ENCODE peak calls at places on chromosomes 13 and 19, in five cellular contexts. One of them, this sample, is unnamed.

GRCh38 chr13:79457948-79458347 is 23.0 kb upstream of the NDFIP2 start:
- DNase-seq in esophagus squamous epithelium: no peak
- DNase-seq in lower leg skin: no peak
- DNase-seq in heart left ventricle: no peak
- DNase-seq in fibroblast of pulmonary artery: peak; percentile 86
- DNase-seq in this sample: no peak

GRCh38 chr13:43363156-43363918 is 340.0 kb downstream of the DNAJC15 start:
- DNase-seq in esophagus squamous epithelium: no peak
- DNase-seq in lower leg skin: no peak
- DNase-seq in heart left ventricle: no peak
- DNase-seq in fibroblast of pulmonary artery: peak; percentile 67
- DNase-seq in this sample: no peak

GRCh38 chr19:33879818-33880575 is 83.3 kb downstream of the KCTD15 start:
- DNase-seq in esophagus squamous epithelium: no peak
- DNase-seq in lower leg skin: no peak
- DNase-seq in heart left ventricle: peak; percentile 44
- DNase-seq in fibroblast of pulmonary artery: no peak
- DNase-seq in this sample: no peak

GRCh38 chr19:48613024-48613851 is 1.6 kb downstream of the FAM83E start:
- DNase-seq in esophagus squamous epithelium: no peak
- DNase-seq in lower leg skin: no peak
- DNase-seq in heart left ventricle: no peak
- DNase-seq in fibroblast of pulmonary artery: no peak
- DNase-seq in this sample: no peak

GRCh38 chr19:45103625-45104319 is 10.8 kb downstream of the PPP1R37 start:
- DNase-seq in esophagus squamous epithelium: no peak
- DNase-seq in lower leg skin: no peak
- DNase-seq in heart left ventricle: peak; percentile 66
- DNase-seq in fibroblast of pulmonary artery: no peak
- DNase-seq in this sample: no peak

GRCh38 chr19:17347361-17347760 is 10.0 kb downstream of the GTPBP3 start:
- DNase-seq in esophagus squamous epithelium: no peak
- DNase-seq in lower leg skin: no peak
- DNase-seq in heart left ventricle: peak; percentile 59
- DNase-seq in fibroblast of pulmonary artery: peak; percentile 52
- DNase-seq in this sample: no peak

GRCh38 chr19:54551293-54551692 is 22.3 kb upstream of the LILRA2 start:
- DNase-seq in esophagus squamous epithelium: no peak
- DNase-seq in lower leg skin: no peak
- DNase-seq in heart left ventricle: no peak
- DNase-seq in fibroblast of pulmonary artery: no peak
- DNase-seq in this sample: no peak

GRCh38 chr19:18856385-18857126 is 24.8 kb downstream of the UPF1 start:
- DNase-seq in esophagus squamous epithelium: no peak
- DNase-seq in lower leg skin: no peak
- DNase-seq in heart left ventricle: no peak
- DNase-seq in fibroblast of pulmonary artery: peak; percentile 55
- DNase-seq in this sample: no peak

GRCh38 chr19:56372281-56372680 is 21.1 kb downstream of the ZNF582 start:
- DNase-seq in esophagus squamous epithelium: no peak
- DNase-seq in lower leg skin: no peak
- DNase-seq in heart left ventricle: no peak
- DNase-seq in fibroblast of pulmonary artery: no peak
- DNase-seq in this sample: no peak

GRCh38 chr19:4597975-4598671 is 38.6 kb upstream of the SEMA6B start:
- DNase-seq in esophagus squamous epithelium: no peak
- DNase-seq in lower leg skin: no peak
- DNase-seq in heart left ventricle: peak; percentile 55
- DNase-seq in fibroblast of pulmonary artery: no peak
- DNase-seq in this sample: no peak

GRCh38 chr19:29939628-29940027 is 2.4 kb upstream of the URI1 start:
- DNase-seq in esophagus squamous epithelium: no peak
- DNase-seq in lower leg skin: no peak
- DNase-seq in heart left ventricle: no peak
- DNase-seq in fibroblast of pulmonary artery: no peak
- DNase-seq in this sample: no peak

GRCh38 chr13:26469602-26470001 is 87.9 kb upstream of the WASF3 start:
- DNase-seq in esophagus squamous epithelium: no peak
- DNase-seq in lower leg skin: peak; percentile 6
- DNase-seq in heart left ventricle: no peak
- DNase-seq in fibroblast of pulmonary artery: no peak
- DNase-seq in this sample: no peak

GRCh38 chr19:31880283-31880682 is 465.1 kb upstream of the ZNF507 start:
- DNase-seq in esophagus squamous epithelium: no peak
- DNase-seq in lower leg skin: no peak
- DNase-seq in heart left ventricle: peak; percentile 28
- DNase-seq in fibroblast of pulmonary artery: no peak
- DNase-seq in this sample: no peak

GRCh38 chr13:84896128-84896527 is 903.1 kb downstream of the SLITRK6 start:
- DNase-seq in esophagus squamous epithelium: no peak
- DNase-seq in lower leg skin: no peak
- DNase-seq in heart left ventricle: no peak
- DNase-seq in fibroblast of pulmonary artery: peak; percentile 79
- DNase-seq in this sample: peak; percentile 5

GRCh38 chr19:34124828-34125227 is 47.5 kb upstream of the LSM14A start:
- DNase-seq in esophagus squamous epithelium: no peak
- DNase-seq in lower leg skin: no peak
- DNase-seq in heart left ventricle: no peak
- DNase-seq in fibroblast of pulmonary artery: no peak
- DNase-seq in this sample: no peak

GRCh38 chr13:73835138-73835721 is 299.0 kb downstream of the KLF12 start:
- DNase-seq in esophagus squamous epithelium: no peak
- DNase-seq in lower leg skin: no peak
- DNase-seq in heart left ventricle: no peak
- DNase-seq in fibroblast of pulmonary artery: peak; percentile 70
- DNase-seq in this sample: no peak

GRCh38 chr13:51844862-51845573 is at the start of gene TMEM272:
- DNase-seq in esophagus squamous epithelium: no peak
- DNase-seq in lower leg skin: no peak
- DNase-seq in heart left ventricle: peak; percentile 44
- DNase-seq in fibroblast of pulmonary artery: peak; percentile 45
- DNase-seq in this sample: no peak

GRCh38 chr13:105655046-105655445 is 880.4 kb downstream of the EFNB2 start:
- DNase-seq in esophagus squamous epithelium: no peak
- DNase-seq in lower leg skin: no peak
- DNase-seq in heart left ventricle: no peak
- DNase-seq in fibroblast of pulmonary artery: peak; percentile 80
- DNase-seq in this sample: peak; percentile 51

GRCh38 chr13:41909524-41909923 is 51.4 kb downstream of the VWA8 start:
- DNase-seq in esophagus squamous epithelium: no peak
- DNase-seq in lower leg skin: no peak
- DNase-seq in heart left ventricle: no peak
- DNase-seq in fibroblast of pulmonary artery: no peak
- DNase-seq in this sample: no peak

GRCh38 chr19:55563261-55563690 is 17.4 kb downstream of the ZNF579 start:
- DNase-seq in esophagus squamous epithelium: no peak
- DNase-seq in lower leg skin: no peak
- DNase-seq in heart left ventricle: peak; percentile 87
- DNase-seq in fibroblast of pulmonary artery: peak; percentile 33
- DNase-seq in this sample: no peak

GRCh38 chr19:5996598-5997320 is 18.8 kb upstream of the RANBP3 start:
- DNase-seq in esophagus squamous epithelium: no peak
- DNase-seq in lower leg skin: no peak
- DNase-seq in heart left ventricle: no peak
- DNase-seq in fibroblast of pulmonary artery: no peak
- DNase-seq in this sample: no peak

GRCh38 chr13:80707000-80707983 is 366.4 kb upstream of the SPRY2 start:
- DNase-seq in esophagus squamous epithelium: no peak
- DNase-seq in lower leg skin: no peak
- DNase-seq in heart left ventricle: no peak
- DNase-seq in fibroblast of pulmonary artery: no peak
- DNase-seq in this sample: no peak

GRCh38 chr13:76812971-76813691 is 73.1 kb downstream of the KCTD12 start:
- DNase-seq in esophagus squamous epithelium: no peak
- DNase-seq in lower leg skin: peak; percentile 65
- DNase-seq in heart left ventricle: peak; percentile 75
- DNase-seq in fibroblast of pulmonary artery: peak; percentile 66
- DNase-seq in this sample: no peak

GRCh38 chr13:93146584-93147292 is 79.9 kb upstream of the GPC6 start:
- DNase-seq in esophagus squamous epithelium: no peak
- DNase-seq in lower leg skin: no peak
- DNase-seq in heart left ventricle: no peak
- DNase-seq in fibroblast of pulmonary artery: peak; percentile 83
- DNase-seq in this sample: no peak

GRCh38 chr13:80249906-80250513 is 90.9 kb downstream of the SPRY2 start:
- DNase-seq in esophagus squamous epithelium: no peak
- DNase-seq in lower leg skin: no peak
- DNase-seq in heart left ventricle: no peak
- DNase-seq in fibroblast of pulmonary artery: no peak
- DNase-seq in this sample: no peak

GRCh38 chr13:47252627-47253026 is 355.8 kb upstream of the HTR2A start:
- DNase-seq in esophagus squamous epithelium: no peak
- DNase-seq in lower leg skin: no peak
- DNase-seq in heart left ventricle: no peak
- DNase-seq in fibroblast of pulmonary artery: peak; percentile 14
- DNase-seq in this sample: no peak

GRCh38 chr13:107361666-107362065 is 793.7 kb upstream of the ARGLU1 start:
- DNase-seq in esophagus squamous epithelium: no peak
- DNase-seq in lower leg skin: no peak
- DNase-seq in heart left ventricle: no peak
- DNase-seq in fibroblast of pulmonary artery: peak; percentile 50
- DNase-seq in this sample: no peak

GRCh38 chr13:75319244-75319643 is 162.7 kb downstream of the TBC1D4 start:
- DNase-seq in esophagus squamous epithelium: no peak
- DNase-seq in lower leg skin: no peak
- DNase-seq in heart left ventricle: no peak
- DNase-seq in fibroblast of pulmonary artery: no peak
- DNase-seq in this sample: no peak

GRCh38 chr13:68588623-68589022 is 1358.5 kb upstream of the PCDH9 start:
- DNase-seq in esophagus squamous epithelium: no peak
- DNase-seq in lower leg skin: no peak
- DNase-seq in heart left ventricle: no peak
- DNase-seq in fibroblast of pulmonary artery: no peak
- DNase-seq in this sample: no peak
- H3K4me3 ChIP-seq in esophagus squamous epithelium: no peak overlapping the region
- H3K4me3 ChIP-seq in lower leg skin: no peak overlapping the region
- H3K4me3 ChIP-seq in heart left ventricle: no peak overlapping the region
- H3K4me3 ChIP-seq in fibroblast of pulmonary artery: no peak overlapping the region
- H3K4me3 ChIP-seq in this sample: no peak overlapping the region

DNA sequence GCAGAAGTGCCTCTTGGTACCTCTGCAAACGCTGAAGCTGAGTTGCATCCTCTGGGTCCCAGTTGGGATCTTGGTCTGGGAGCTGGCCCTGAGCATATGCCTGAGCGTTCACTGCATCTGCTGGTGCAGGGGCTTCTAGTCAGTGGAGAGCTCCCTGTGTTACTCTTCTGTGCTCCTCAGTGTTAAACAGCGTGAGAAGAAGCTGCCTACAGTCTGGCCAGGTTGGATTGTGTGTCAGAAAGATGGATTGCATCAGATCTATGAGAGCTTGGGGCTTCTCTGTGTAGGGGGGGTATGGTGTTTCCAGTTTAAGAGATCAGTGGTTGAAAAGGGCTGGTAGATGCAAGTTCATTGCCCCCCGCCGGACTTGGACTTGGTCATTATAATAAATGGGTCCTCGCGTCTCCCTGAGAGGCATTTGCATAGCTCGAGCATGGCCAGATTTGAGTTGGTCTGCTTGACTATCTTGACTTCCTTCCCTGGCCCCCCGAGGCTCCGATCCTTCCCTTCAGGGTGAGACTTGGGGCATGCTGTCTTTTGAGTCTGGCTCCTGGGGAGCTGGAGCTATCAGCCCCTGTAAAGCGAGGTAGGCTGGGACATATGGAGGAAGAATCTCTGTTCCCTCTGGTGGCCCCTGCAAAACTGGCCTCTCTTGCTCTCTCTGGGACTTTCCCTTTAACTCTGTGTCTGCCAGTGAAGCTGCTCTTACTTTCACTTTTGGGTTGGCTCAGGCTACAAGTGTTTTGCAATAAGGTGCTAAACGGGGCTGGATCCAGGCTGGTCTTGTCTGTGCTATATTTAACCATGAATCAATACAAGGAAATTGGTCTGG is 52.9 kb downstream of the OR10H4 start:
- DNase-seq in esophagus squamous epithelium: no peak
- DNase-seq in lower leg skin: no peak
- DNase-seq in heart left ventricle: no peak
- DNase-seq in fibroblast of pulmonary artery: peak; percentile 77
- DNase-seq in this sample: peak; percentile 50
- TF ChIP-seq CTCF in esophagus squamous epithelium: no peak
- TF ChIP-seq CTCF in lower leg skin: no peak
- TF ChIP-seq CTCF in heart left ventricle: no peak
- TF ChIP-seq CTCF in fibroblast of pulmonary artery: no peak
- TF ChIP-seq CTCF in this sample: no peak

DNA sequence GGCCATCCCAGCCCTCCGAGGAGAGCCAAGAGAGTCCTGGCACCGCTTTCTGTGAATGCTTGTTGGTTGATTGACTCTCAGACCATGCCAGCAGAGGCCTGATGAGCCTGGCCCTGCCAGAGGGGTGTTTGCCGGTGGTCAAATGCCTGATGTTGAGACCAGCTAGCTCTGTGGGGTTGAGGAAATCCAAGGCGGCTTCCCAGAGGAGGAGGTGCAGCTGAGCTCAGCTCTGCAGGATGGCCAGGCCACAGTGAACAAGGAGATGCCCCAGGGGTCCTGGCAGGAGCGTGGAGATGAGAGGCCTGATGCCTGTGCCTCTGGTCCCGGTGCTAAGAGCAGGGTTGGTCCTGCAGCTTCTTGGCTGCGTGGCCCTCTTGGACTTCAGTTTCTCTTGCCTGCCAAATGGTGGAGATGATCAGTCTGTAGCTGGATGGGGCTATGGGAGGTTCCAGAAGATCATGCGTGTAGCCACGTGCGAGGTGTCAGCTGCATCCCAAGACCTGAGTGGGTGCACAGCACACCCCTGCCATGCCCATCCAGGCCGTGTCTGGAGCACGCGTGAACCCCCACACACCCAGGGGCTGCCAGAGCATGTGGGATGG is 16.8 kb downstream of the NFIC start:
- DNase-seq in esophagus squamous epithelium: no peak
- DNase-seq in lower leg skin: peak; percentile 21
- DNase-seq in heart left ventricle: no peak
- DNase-seq in fibroblast of pulmonary artery: no peak
- DNase-seq in this sample: no peak
- H3K4me3 ChIP-seq in esophagus squamous epithelium: no peak overlapping the region
- H3K4me3 ChIP-seq in lower leg skin: no peak overlapping the region
- H3K4me3 ChIP-seq in heart left ventricle: no peak overlapping the region
- H3K4me3 ChIP-seq in fibroblast of pulmonary artery: no peak overlapping the region
- H3K4me3 ChIP-seq in this sample: no peak overlapping the region

GRCh38 chr13:99063952-99064351 is 86.1 kb upstream of the DOCK9 start:
- DNase-seq in esophagus squamous epithelium: no peak
- DNase-seq in lower leg skin: no peak
- DNase-seq in heart left ventricle: no peak
- DNase-seq in fibroblast of pulmonary artery: no peak
- DNase-seq in this sample: no peak

GRCh38 chr13:99064624-99065249 is 86.9 kb upstream of the DOCK9 start:
- DNase-seq in esophagus squamous epithelium: no peak
- DNase-seq in lower leg skin: no peak
- DNase-seq in heart left ventricle: no peak
- DNase-seq in fibroblast of pulmonary artery: no peak
- DNase-seq in this sample: no peak

GRCh38 chr13:99066219-99066618 is 88.4 kb upstream of the DOCK9 start:
- DNase-seq in esophagus squamous epithelium: no peak
- DNase-seq in lower leg skin: no peak
- DNase-seq in heart left ventricle: no peak
- DNase-seq in fibroblast of pulmonary artery: no peak
- DNase-seq in this sample: no peak

GRCh38 chr13:99067160-99067985 is 89.5 kb upstream of the DOCK9 start:
- DNase-seq in esophagus squamous epithelium: no peak
- DNase-seq in lower leg skin: no peak
- DNase-seq in heart left ventricle: no peak
- DNase-seq in fibroblast of pulmonary artery: peak; percentile 53
- DNase-seq in this sample: peak; percentile 54

GRCh38 chr13:99065250-99066015 is 87.6 kb upstream of the DOCK9 start:
- DNase-seq in esophagus squamous epithelium: no peak
- DNase-seq in lower leg skin: no peak
- DNase-seq in heart left ventricle: no peak
- DNase-seq in fibroblast of pulmonary artery: no peak
- DNase-seq in this sample: no peak
- TF ChIP-seq CTCF in esophagus squamous epithelium: no peak
- TF ChIP-seq CTCF in lower leg skin: no peak
- TF ChIP-seq CTCF in heart left ventricle: no peak
- TF ChIP-seq CTCF in fibroblast of pulmonary artery: no peak
- TF ChIP-seq CTCF in this sample: no peak

This sample was measured in AG04449.